ENCODE peak calls at places on chromosomes 13 and 19, in four cellular contexts. One of them, this sample, is unnamed.

GRCh38 chr13:33642374-33643065 is 175.4 kb upstream of the RFC3 start:
- DNase-seq in T follicular helper cell: no peak
- DNase-seq in endothelial cell: no peak
- DNase-seq in GM12891: no peak
- DNase-seq in this sample: no peak

GRCh38 chr19:55189424-55189823 is 9.3 kb upstream of the SYT5 start:
- DNase-seq in T follicular helper cell: no peak
- DNase-seq in GM12891: no peak
- DNase-seq in endothelial cell: no peak
- DNase-seq in this sample: no peak

GRCh38 chr13:52070929-52071523 is 46.5 kb downstream of the UTP14C start:
- DNase-seq in endothelial cell: no peak
- DNase-seq in T follicular helper cell: no peak
- DNase-seq in GM12891: no peak
- DNase-seq in this sample: no peak

GRCh38 chr19:13172335-13173128 is 22.3 kb downstream of the IER2 start:
- DNase-seq in GM12891: no peak
- DNase-seq in T follicular helper cell: peak; percentile 69
- DNase-seq in endothelial cell: no peak
- DNase-seq in this sample: no peak

GRCh38 chr13:111541752-111542529 is 221.5 kb downstream of the TEX29 start:
- DNase-seq in endothelial cell: no peak
- DNase-seq in T follicular helper cell: no peak
- DNase-seq in GM12891: no peak
- DNase-seq in this sample: no peak

GRCh38 chr19:51573331-51573730 is 2.2 kb downstream of the ZNF175 start:
- DNase-seq in T follicular helper cell: no peak
- DNase-seq in GM12891: no peak
- DNase-seq in endothelial cell: no peak
- DNase-seq in this sample: no peak

GRCh38 chr19:56566904-56567273 is 379 bp upstream of the ZNF470 start:
- DNase-seq in T follicular helper cell: peak; percentile 1
- DNase-seq in endothelial cell: peak; percentile 30
- DNase-seq in GM12891: peak; percentile 13
- DNase-seq in this sample: no peak

GRCh38 chr19:43461303-43461702 is 4.1 kb downstream of the LYPD3 start:
- DNase-seq in endothelial cell: no peak
- DNase-seq in T follicular helper cell: no peak
- DNase-seq in GM12891: no peak
- DNase-seq in this sample: no peak

GRCh38 chr13:61414686-61415664 is 674 bp downstream of the PCDH20 start:
- DNase-seq in endothelial cell: peak; percentile 71
- DNase-seq in GM12891: no peak
- DNase-seq in T follicular helper cell: no peak
- DNase-seq in this sample: peak; percentile 75

GRCh38 chr13:97719759-97720158 is 233.7 kb upstream of the IPO5 start:
- DNase-seq in GM12891: no peak
- DNase-seq in endothelial cell: no peak
- DNase-seq in T follicular helper cell: no peak
- DNase-seq in this sample: no peak

GRCh38 chr19:52748336-52748950 is 13.6 kb upstream of the ZNF611 start:
- DNase-seq in T follicular helper cell: no peak
- DNase-seq in endothelial cell: peak; percentile 7
- DNase-seq in GM12891: no peak
- DNase-seq in this sample: no peak

GRCh38 chr13:101749584-101749983 is 297.1 kb downstream of the ITGBL1 start:
- DNase-seq in GM12891: no peak
- DNase-seq in endothelial cell: no peak
- DNase-seq in T follicular helper cell: no peak
- DNase-seq in this sample: no peak

GRCh38 chr13:41613984-41614581 is 156.7 kb downstream of the RGCC start:
- DNase-seq in GM12891: no peak
- DNase-seq in T follicular helper cell: no peak
- DNase-seq in endothelial cell: peak; percentile 57
- DNase-seq in this sample: peak; percentile 2

GRCh38 chr13:20825476-20825875 is 51.7 kb upstream of the EEF1AKMT1 start:
- DNase-seq in endothelial cell: no peak
- DNase-seq in GM12891: no peak
- DNase-seq in T follicular helper cell: no peak
- DNase-seq in this sample: no peak

GRCh38 chr19:13013649-13014048 is 18.4 kb downstream of the NFIX start:
- DNase-seq in endothelial cell: no peak
- DNase-seq in GM12891: no peak
- DNase-seq in T follicular helper cell: no peak
- DNase-seq in this sample: no peak

GRCh38 chr13:114135731-114136171 is 3.3 kb upstream of the RASA3 start:
- DNase-seq in endothelial cell: no peak
- DNase-seq in T follicular helper cell: no peak
- DNase-seq in GM12891: no peak
- DNase-seq in this sample: no peak

GRCh38 chr13:63107163-63107935 is 1691.7 kb upstream of the PCDH20 start:
- DNase-seq in endothelial cell: no peak
- DNase-seq in T follicular helper cell: no peak
- DNase-seq in GM12891: no peak
- DNase-seq in this sample: no peak

GRCh38 chr13:32639502-32640105 is 53.4 kb downstream of the PDS5B start:
- DNase-seq in T follicular helper cell: peak; percentile 31
- DNase-seq in endothelial cell: peak; percentile 26
- DNase-seq in GM12891: peak; percentile 9
- DNase-seq in this sample: peak; percentile 12

GRCh38 chr19:3665681-3666544 is 34.4 kb downstream of the PIP5K1C start:
- DNase-seq in GM12891: peak; percentile 94
- DNase-seq in T follicular helper cell: peak; percentile 63
- DNase-seq in endothelial cell: peak; percentile 76
- DNase-seq in this sample: peak; percentile 53

GRCh38 chr13:101382701-101383100 is 33.6 kb downstream of the NALCN start:
- DNase-seq in endothelial cell: no peak
- DNase-seq in GM12891: no peak
- DNase-seq in T follicular helper cell: no peak
- DNase-seq in this sample: no peak

GRCh38 chr13:75139291-75139690 is 342.7 kb downstream of the TBC1D4 start:
- DNase-seq in T follicular helper cell: no peak
- DNase-seq in endothelial cell: no peak
- DNase-seq in GM12891: no peak
- DNase-seq in this sample: no peak

GRCh38 chr19:48444129-48444932 is 1.5 kb upstream of the GRWD1 start:
- DNase-seq in T follicular helper cell: no peak
- DNase-seq in GM12891: no peak
- DNase-seq in endothelial cell: no peak
- DNase-seq in this sample: no peak

GRCh38 chr13:22726721-22727120 is 454.1 kb upstream of the SGCG start:
- DNase-seq in endothelial cell: no peak
- DNase-seq in GM12891: no peak
- DNase-seq in T follicular helper cell: no peak
- DNase-seq in this sample: no peak

GRCh38 chr13:41597348-41598041 is 140.1 kb downstream of the RGCC start:
- DNase-seq in endothelial cell: no peak
- DNase-seq in GM12891: no peak
- DNase-seq in T follicular helper cell: no peak
- DNase-seq in this sample: no peak

GRCh38 chr13:62626771-62627170 is 1211.1 kb upstream of the PCDH20 start:
- DNase-seq in GM12891: no peak
- DNase-seq in endothelial cell: no peak
- DNase-seq in T follicular helper cell: no peak
- DNase-seq in this sample: no peak

This sample was measured in neuronal stem cell.